ENCODE peak calls at places on chromosomes 1 and 21, in six cellular contexts. C is type B pancreatic cell, I is spleen, F is dorsolateral prefrontal cortex, K is SK-N-SH, G is foreskin keratinocyte. L is an unnamed sample.

GRCh38 chr1:185996211-185996610 is 262.0 kb downstream of the HMCN1 start:
- DNase-seq in C (no peak), I (no peak), F (no peak), K (no peak), G (peak), L (no peak)

GRCh38 chr1:67793562-67793961 is 39.7 kb downstream of the GNG12 start:
- DNase-seq in C (no peak), I (no peak), F (no peak), K (no peak), G (no peak), L (no peak)

GRCh38 chr1:117541585-117541984 is 64.3 kb upstream of the TENT5C start:
- DNase-seq in C (no peak), I (no peak), F (no peak), K (no peak), G (no peak), L (no peak)

GRCh38 chr1:25544243-25544764 is 898 bp downstream of the LDLRAP1 start:
- DNase-seq in C (no peak), I (no peak), F (no peak), K (no peak), G (no peak), L (no peak)

GRCh38 chr1:63883494-63884235 is 109.8 kb downstream of the ROR1 start:
- DNase-seq in C (no peak), I (no peak), F (no peak), K (no peak), G (no peak), L (no peak)

GRCh38 chr1:40185951-40186864 is 25.0 kb downstream of the RLF start:
- DNase-seq in C (no peak), I (no peak), F (peak), K (no peak), G (peak), L (no peak)

GRCh38 chr1:48697066-48697707 is 79.5 kb downstream of the BEND5 start:
- DNase-seq in C (no peak), I (peak), F (peak), K (peak), G (no peak), L (no peak)

GRCh38 chr1:14663773-14664172 is 65.3 kb downstream of the KAZN start:
- DNase-seq in C (no peak), I (no peak), F (no peak), K (no peak), G (no peak), L (no peak)

GRCh38 chr21:27694667-27695066 is 727.8 kb upstream of the ADAMTS5 start:
- DNase-seq in C (no peak), I (no peak), F (no peak), K (no peak), G (no peak), L (no peak)

GRCh38 chr1:91428182-91428798 is 23.7 kb upstream of the HFM1 start:
- DNase-seq in C (no peak), I (no peak), F (no peak), K (no peak), G (no peak), L (no peak)

GRCh38 chr1:91637539-91637994 is 136.9 kb downstream of the CDC7 start:
- DNase-seq in C (no peak), I (peak), F (no peak), K (no peak), G (no peak), L (no peak)

GRCh38 chr1:67988066-67988465 is 62.4 kb downstream of the DIRAS3 start:
- DNase-seq in C (no peak), I (no peak), F (no peak), K (no peak), G (no peak), L (no peak)

GRCh38 chr1:167263784-167264464 is 43.2 kb downstream of the POU2F1 start:
- DNase-seq in C (no peak), I (no peak), F (no peak), K (no peak), G (no peak), L (no peak)

GRCh38 chr1:202076050-202076511 is 46.6 kb upstream of the GPR37L1 start:
- DNase-seq in C (no peak), I (no peak), F (no peak), K (peak), G (no peak), L (no peak)

GRCh38 chr1:168945870-168946269 is 160.6 kb upstream of the ATP1B1 start:
- DNase-seq in C (no peak), I (no peak), F (no peak), K (no peak), G (no peak), L (no peak)

GRCh38 chr1:81702903-81703302 is 97.8 kb upstream of the ADGRL2 start:
- DNase-seq in C (no peak), I (no peak), F (no peak), K (no peak), G (peak), L (no peak)

GRCh38 chr1:161021959-161022332 is 994 bp upstream of the F11R start:
- DNase-seq in C (no peak), I (no peak), F (no peak), K (no peak), G (peak), L (no peak)

GRCh38 chr1:46948629-46949282 is 7.5 kb upstream of the CYP4A11 start:
- DNase-seq in C (no peak), I (no peak), F (no peak), K (no peak), G (no peak), L (no peak)

GRCh38 chr1:211601159-211601558 is 22.2 kb upstream of the SLC30A1 start:
- DNase-seq in C (no peak), I (no peak), F (no peak), K (no peak), G (no peak), L (no peak)

GRCh38 chr1:232876506-232877360 is 71.5 kb downstream of the MAP10 start:
- DNase-seq in C (no peak), I (no peak), F (no peak), K (no peak), G (no peak), L (peak)

GRCh38 chr1:64186138-64186897 is 17.1 kb upstream of the UBE2U start:
- DNase-seq in C (no peak), I (no peak), F (no peak), K (no peak), G (no peak), L (no peak)

GRCh38 chr1:33140153-33141149 is 41.4 kb downstream of the TRIM62 start:
- DNase-seq in C (no peak), I (no peak), F (no peak), K (no peak), G (no peak), L (no peak)

GRCh38 chr1:71587961-71588360 is 507.1 kb upstream of the ZRANB2 start:
- DNase-seq in C (no peak), I (no peak), F (no peak), K (no peak), G (no peak), L (no peak)

GRCh38 chr1:154193821-154194220 is 1.9 kb upstream of the TPM3 start:
- DNase-seq in C (no peak), I (no peak), F (no peak), K (no peak), G (no peak), L (no peak)

GRCh38 chr1:200714504-200715187 is 24.0 kb upstream of the CAMSAP2 start:
- DNase-seq in C (no peak), I (no peak), F (no peak), K (no peak), G (no peak), L (no peak)

GRCh38 chr1:58887059-58887458 is 103.2 kb upstream of the JUN start:
- DNase-seq in C (no peak), I (no peak), F (no peak), K (no peak), G (no peak), L (no peak)

GRCh38 chr1:36142121-36142520 is 7.2 kb downstream of the TRAPPC3 start:
- DNase-seq in C (no peak), I (no peak), F (no peak), K (no peak), G (no peak), L (no peak)

GRCh38 chr21:38388684-38389676 is 109.3 kb downstream of the ERG start:
- DNase-seq in C (no peak), I (no peak), F (no peak), K (no peak), G (no peak), L (no peak)

DNA sequence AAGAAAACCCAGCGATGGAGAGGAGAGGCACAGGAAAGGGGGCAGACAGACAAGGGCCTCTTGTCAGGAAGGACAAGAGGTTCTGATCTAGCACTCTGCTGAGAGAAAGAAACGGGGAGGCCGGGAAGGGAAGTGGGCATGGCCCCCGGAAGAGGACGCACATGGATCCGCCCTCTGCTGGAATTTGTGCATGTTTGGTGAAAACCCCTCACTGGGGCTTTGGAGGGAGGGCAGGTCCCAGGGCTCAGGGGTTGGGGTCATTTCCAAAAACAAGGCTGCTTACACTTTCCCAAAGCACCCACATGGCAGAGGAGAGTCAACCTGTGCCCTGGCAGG is 32.4 kb upstream of the ECE1 start:
- DNase-seq in C (no peak), I (no peak), F (no peak), K (no peak), G (no peak), L (no peak)
- TF ChIP-seq CTCF in C (no peak), I (no peak), F (no peak), K (no peak), G (no peak), L (peak)

DNA sequence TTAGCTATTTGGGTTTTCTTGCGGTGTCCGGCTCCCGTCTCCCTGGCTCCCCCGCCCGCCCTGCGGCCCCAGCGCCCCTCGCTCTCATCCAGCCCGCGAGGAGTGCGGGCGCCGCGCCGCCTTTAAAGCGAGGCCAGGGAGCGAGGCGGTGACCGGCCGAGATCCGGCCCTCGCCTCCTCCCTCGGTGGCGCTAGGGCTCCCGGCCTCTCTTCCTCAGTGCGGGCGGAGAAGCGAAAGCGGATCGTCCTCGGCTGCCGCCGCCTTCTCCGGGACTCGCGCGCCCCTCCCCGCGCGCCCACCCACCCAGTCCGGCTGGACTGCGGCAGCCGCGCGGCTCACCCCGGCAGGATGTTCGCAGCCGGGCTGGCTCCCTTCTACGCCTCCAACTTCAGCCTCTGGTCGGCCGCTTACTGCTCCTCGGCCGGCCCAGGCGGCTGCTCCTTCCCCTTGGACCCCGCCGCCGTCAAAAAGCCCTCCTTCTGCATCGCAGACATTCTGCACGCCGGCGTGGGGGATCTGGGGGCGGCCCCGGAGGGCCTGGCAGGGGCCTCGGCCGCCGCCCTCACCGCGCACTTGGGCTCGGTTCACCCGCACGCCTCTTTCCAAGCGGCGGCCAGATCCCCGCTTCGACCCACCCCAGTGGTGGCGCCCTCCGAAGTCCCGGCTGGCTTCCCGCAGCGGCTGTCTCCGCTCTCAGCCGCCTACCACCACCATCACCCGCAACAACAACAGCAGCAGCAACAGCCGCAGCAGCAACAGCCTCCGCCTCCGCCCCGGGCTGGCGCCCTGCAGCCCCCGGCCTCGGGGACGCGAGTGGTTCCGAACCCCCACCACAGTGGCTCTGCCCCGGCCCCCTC is 495 bp downstream of the HLX start:
- DNase-seq in C (no peak), I (peak), F (no peak), K (peak), G (no peak), L (no peak)
- TF ChIP-seq CTCF in C (no peak), I (no peak), F (no peak), K (peak), G (no peak), L (no peak)

GRCh38 chr21:14259669-14260458 is 43.9 kb downstream of the RBM11 start:
- DNase-seq in C (no peak), I (no peak), F (no peak), K (peak), G (no peak), L (no peak)
- TF ChIP-seq CTCF in C (peak), I (no peak), F (peak), K (peak), G (peak), L (peak)

GRCh38 chr1:192488058-192488457 is 87.5 kb upstream of the RGS1 start:
- DNase-seq in C (no peak), I (no peak), F (no peak), K (no peak), G (no peak), L (no peak)
- TF ChIP-seq CTCF in C (peak), I (no peak), F (no peak), K (peak), G (peak), L (peak)

L was measured in osteocyte.